ENCODE peak calls at places on chromosomes 1 and 21, in ten cellular contexts. K is astrocyte of the cerebellum, Z is MCF 10A, G is WTC11, P is GM12865, T is AG09319, L is AG09309, I is cardiac fibroblast, A is mammary epithelial cell, H is stomach. B is an unnamed sample.

GRCh38 chr1:9239622-9240401 is 5.2 kb downstream of the H6PD start:
- DNase-seq in K (no peak), Z (peak), G (no peak), P (peak), T (peak), L (peak), I (peak), A (peak), H (peak), B (no peak)

GRCh38 chr1:148263906-148264255 is 111.8 kb upstream of the NBPF11 start:
- DNase-seq in K (no peak), Z (no peak), G (peak), P (no peak), T (no peak), L (no peak), I (no peak), A (no peak), H (peak), B (no peak)

GRCh38 chr1:100657876-100658715 is 61.4 kb upstream of the VCAM1 start:
- DNase-seq in K (no peak), Z (no peak), G (no peak), P (no peak), T (no peak), L (no peak), I (no peak), A (no peak), H (no peak), B (no peak)

GRCh38 chr1:25565188-25565591 is 21.8 kb downstream of the LDLRAP1 start:
- DNase-seq in K (no peak), Z (no peak), G (no peak), P (peak), T (no peak), L (no peak), I (no peak), A (no peak), H (no peak), B (no peak)

GRCh38 chr21:35227774-35228173 is 178.7 kb upstream of the RUNX1 start:
- DNase-seq in K (no peak), Z (no peak), G (no peak), P (peak), T (no peak), L (no peak), I (no peak), A (no peak), H (no peak), B (no peak)

GRCh38 chr1:2380816-2381591 is 10.3 kb downstream of the MORN1 start:
- DNase-seq in K (no peak), Z (no peak), G (no peak), P (no peak), T (no peak), L (no peak), I (no peak), A (no peak), H (no peak), B (no peak)

GRCh38 chr1:156276532-156276931 is 6.1 kb downstream of the SMG5 start:
- DNase-seq in K (no peak), Z (no peak), G (no peak), P (no peak), T (no peak), L (peak), I (peak), A (no peak), H (no peak), B (no peak)

GRCh38 chr1:209761021-209761635 is 5.3 kb downstream of the TRAF3IP3 start:
- DNase-seq in K (no peak), Z (no peak), G (no peak), P (no peak), T (no peak), L (no peak), I (peak), A (peak), H (no peak), B (no peak)

GRCh38 chr1:170804879-170805278 is 130.5 kb upstream of the MROH9 start:
- DNase-seq in K (no peak), Z (no peak), G (no peak), P (no peak), T (no peak), L (no peak), I (no peak), A (no peak), H (no peak), B (no peak)

GRCh38 chr1:29409616-29410015 is 173.3 kb downstream of the PTPRU start:
- DNase-seq in K (no peak), Z (no peak), G (no peak), P (no peak), T (no peak), L (no peak), I (no peak), A (no peak), H (no peak), B (no peak)

GRCh38 chr1:6419397-6419802 is 319 bp downstream of the HES2 start:
- DNase-seq in K (no peak), Z (no peak), G (peak), P (no peak), T (no peak), L (no peak), I (no peak), A (no peak), H (no peak), B (no peak)

GRCh38 chr1:114511048-114511785 is at the start of gene TRIM33:
- DNase-seq in K (peak), Z (peak), G (peak), P (peak), T (peak), L (peak), I (peak), A (peak), H (peak), B (peak)

GRCh38 chr1:25875856-25876692 is 566 bp upstream of the PAQR7 start:
- DNase-seq in K (no peak), Z (no peak), G (peak), P (no peak), T (no peak), L (no peak), I (no peak), A (no peak), H (no peak), B (peak)

GRCh38 chr1:62687421-62687902 is 724 bp downstream of the DOCK7 start:
- DNase-seq in K (no peak), Z (peak), G (peak), P (peak), T (no peak), L (no peak), I (peak), A (peak), H (peak), B (peak)

GRCh38 chr1:161784963-161785362 is 18.8 kb downstream of the ATF6 start:
- DNase-seq in K (no peak), Z (no peak), G (no peak), P (no peak), T (no peak), L (no peak), I (no peak), A (no peak), H (no peak), B (no peak)

GRCh38 chr21:16563111-16563510 is 833.3 kb downstream of the USP25 start:
- DNase-seq in K (no peak), Z (no peak), G (no peak), P (no peak), T (no peak), L (no peak), I (no peak), A (no peak), H (no peak), B (no peak)

GRCh38 chr1:36248250-36248894 is 24.1 kb downstream of the THRAP3 start:
- DNase-seq in K (peak), Z (peak), G (no peak), P (no peak), T (peak), L (peak), I (peak), A (peak), H (peak), B (peak)

GRCh38 chr21:17921579-17922530 is 102.7 kb upstream of the C21orf91 start:
- DNase-seq in K (peak), Z (peak), G (no peak), P (no peak), T (peak), L (peak), I (peak), A (peak), H (no peak), B (peak)

DNA sequence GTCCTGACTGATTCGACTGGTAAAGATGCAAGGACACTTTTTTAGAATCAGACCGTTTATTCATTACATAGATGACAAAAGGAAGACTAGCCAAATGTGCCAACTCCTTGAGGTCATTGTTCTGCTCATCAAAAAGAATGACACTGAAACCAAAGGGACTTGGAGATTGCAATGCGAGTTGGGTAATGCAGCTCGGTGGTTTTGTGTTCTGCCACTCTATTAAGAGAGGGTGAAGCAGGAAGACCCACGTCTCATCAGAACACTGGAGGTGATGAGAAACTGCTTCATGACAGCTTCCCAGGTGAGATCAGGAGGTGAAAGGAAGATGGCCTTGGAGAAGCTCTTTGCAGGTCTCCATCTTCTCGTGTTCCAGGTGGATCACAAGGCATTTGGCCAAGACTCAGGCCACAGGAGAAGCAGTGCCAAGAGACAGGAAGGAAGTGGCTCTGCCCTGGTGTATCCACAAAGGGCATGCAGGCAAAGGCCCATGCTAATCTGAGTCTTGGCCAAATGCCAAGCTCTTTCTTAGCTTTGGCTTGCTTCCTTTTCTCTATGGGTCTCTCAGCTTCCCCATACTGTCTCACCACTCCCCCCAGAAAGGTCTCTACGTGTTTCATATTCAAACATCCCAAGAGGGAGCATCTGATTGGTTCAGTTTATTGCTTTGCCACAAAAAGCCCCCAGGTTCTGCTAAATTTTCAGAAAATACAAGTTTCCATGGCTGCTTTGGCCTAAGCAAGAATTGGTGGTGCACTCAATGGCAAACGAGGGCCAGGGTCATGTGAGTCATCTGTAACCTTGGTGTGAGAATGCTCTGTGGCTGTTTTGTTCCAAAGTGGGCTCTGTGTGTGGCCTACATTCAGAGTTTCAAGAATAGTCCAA is 5.7 kb upstream of the CCT8 start:
- DNase-seq in K (no peak), Z (no peak), G (no peak), P (peak), T (no peak), L (no peak), I (no peak), A (no peak), H (no peak), B (no peak)
- TF ChIP-seq CTCF in K (no peak), Z (no peak), G (no peak), P (no peak), T (no peak), L (no peak), I (no peak), A (no peak), H (no peak), B (no peak)

GRCh38 chr1:214472362-214472761 is 79.0 kb downstream of the PTPN14 start:
- DNase-seq in K (no peak), Z (peak), G (no peak), P (no peak), T (no peak), L (no peak), I (no peak), A (peak), H (no peak), B (no peak)

GRCh38 chr1:214469290-214469689 is 82.1 kb downstream of the PTPN14 start:
- DNase-seq in K (no peak), Z (no peak), G (no peak), P (no peak), T (no peak), L (no peak), I (no peak), A (no peak), H (no peak), B (no peak)

GRCh38 chr1:214470132-214470531 is 81.3 kb downstream of the PTPN14 start:
- DNase-seq in K (no peak), Z (peak), G (no peak), P (no peak), T (no peak), L (no peak), I (no peak), A (no peak), H (no peak), B (no peak)

GRCh38 chr1:214473392-214473791 is 78.0 kb downstream of the PTPN14 start:
- DNase-seq in K (no peak), Z (peak), G (no peak), P (no peak), T (peak), L (peak), I (peak), A (peak), H (no peak), B (peak)

DNA sequence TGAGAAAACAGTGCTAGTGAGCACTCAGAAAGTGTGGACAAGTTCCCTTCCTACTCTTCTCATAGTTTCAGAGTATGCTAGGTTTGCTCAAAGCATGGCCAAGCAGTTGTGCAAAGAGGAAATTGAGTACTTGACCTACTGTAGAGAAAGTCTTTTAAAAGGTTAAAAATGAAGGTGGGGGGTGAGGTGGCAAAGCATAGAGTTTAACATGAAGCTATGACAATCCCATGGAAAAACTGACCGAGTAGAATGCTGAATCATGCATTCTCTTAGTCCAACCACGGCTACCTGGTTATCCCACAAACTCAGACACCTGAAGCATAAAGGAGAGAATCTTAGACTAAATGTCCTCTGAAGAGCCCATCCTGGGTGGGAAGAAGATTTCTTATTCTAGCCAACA is 79.9 kb downstream of the PTPN14 start:
- DNase-seq in K (no peak), Z (no peak), G (no peak), P (no peak), T (no peak), L (no peak), I (no peak), A (peak), H (no peak), B (no peak)
- TF ChIP-seq CTCF in K (no peak), Z (no peak), G (no peak), P (no peak), T (no peak), L (no peak), I (no peak), A (no peak), H (no peak), B (no peak)

DNA sequence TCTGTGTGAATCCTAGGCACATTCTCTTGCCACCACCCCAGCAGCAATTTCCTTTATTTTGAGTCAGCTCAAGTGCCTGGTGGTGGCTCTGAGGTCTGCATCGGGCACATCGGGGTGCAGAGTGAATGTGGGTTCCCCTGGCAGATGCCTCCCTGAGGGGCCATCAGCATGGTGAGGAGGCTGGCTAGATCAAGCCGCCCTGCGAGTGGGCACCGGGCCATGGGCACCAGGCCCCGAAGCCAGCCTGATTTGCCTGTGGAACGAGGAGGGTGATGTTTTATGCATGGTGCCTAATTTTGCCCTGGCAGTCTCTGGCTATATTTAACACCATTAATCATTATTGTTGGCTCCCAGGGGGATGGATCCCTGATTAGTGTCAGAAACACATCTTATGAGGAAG is 36.3 kb downstream of the ACTL8 start:
- DNase-seq in K (no peak), Z (no peak), G (no peak), P (no peak), T (no peak), L (no peak), I (no peak), A (no peak), H (no peak), B (no peak)
- TF ChIP-seq CTCF in K (no peak), Z (no peak), G (no peak), P (no peak), T (no peak), L (no peak), I (no peak), A (no peak), H (no peak), B (no peak)

GRCh38 chr1:12195416-12195815 is 28.6 kb downstream of the TNFRSF1B start:
- DNase-seq in K (no peak), Z (no peak), G (no peak), P (no peak), T (no peak), L (no peak), I (no peak), A (no peak), H (no peak), B (no peak)

GRCh38 chr1:12194666-12195216 is 27.9 kb downstream of the TNFRSF1B start:
- DNase-seq in K (no peak), Z (no peak), G (no peak), P (no peak), T (no peak), L (no peak), I (no peak), A (no peak), H (no peak), B (no peak)

GRCh38 chr1:12197483-12197880 is 30.7 kb downstream of the TNFRSF1B start:
- DNase-seq in K (no peak), Z (no peak), G (no peak), P (no peak), T (no peak), L (no peak), I (no peak), A (no peak), H (no peak), B (no peak)

GRCh38 chr1:12201343-12202189 is 28.3 kb upstream of the VPS13D start:
- DNase-seq in K (no peak), Z (no peak), G (no peak), P (no peak), T (no peak), L (no peak), I (no peak), A (no peak), H (no peak), B (no peak)

DNA sequence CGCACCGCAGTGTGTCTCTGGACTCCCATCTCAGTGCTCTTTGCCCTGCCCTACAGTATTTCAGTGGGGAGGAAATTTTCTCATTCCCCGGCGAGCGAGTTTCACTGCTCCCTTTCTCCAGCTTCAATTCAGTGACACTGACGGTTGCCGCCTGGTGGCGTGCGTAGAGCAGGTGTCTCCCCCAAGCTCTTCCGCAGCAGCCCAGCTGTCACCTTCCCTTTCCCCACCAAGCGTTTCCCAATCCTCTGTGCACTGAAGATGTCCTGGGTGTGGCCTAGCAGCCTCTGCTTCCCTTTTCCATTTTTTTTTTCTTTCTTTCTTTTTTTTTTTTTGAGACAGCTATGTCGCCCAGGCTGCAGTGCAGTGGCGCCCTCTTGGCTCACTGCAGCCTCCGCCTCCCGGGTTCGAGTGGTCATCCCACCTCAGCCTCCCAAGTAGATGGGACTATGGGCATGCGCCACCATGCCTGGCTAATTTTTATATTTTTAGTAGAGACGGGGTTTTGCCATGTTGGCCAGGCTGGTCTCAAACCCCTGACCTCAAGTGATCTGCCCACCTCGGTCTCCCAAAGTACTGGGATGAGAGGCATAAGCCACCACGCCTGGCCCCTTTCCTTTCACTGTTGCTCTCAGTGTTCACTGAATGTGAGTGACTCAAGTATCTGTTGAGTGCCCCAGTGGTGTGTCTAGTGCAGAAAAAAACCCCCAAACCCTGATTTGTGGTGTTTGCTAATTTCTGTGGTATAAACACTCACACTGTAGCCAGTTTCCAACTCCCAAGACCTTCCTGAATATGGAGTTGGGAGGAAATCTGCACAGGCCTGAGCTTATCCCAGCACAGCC is 30.1 kb downstream of the TNFRSF1B start:
- DNase-seq in K (no peak), Z (no peak), G (peak), P (no peak), T (no peak), L (no peak), I (no peak), A (no peak), H (no peak), B (no peak)
- TF ChIP-seq CTCF in K (no peak), Z (no peak), G (no peak), P (no peak), T (no peak), L (no peak), I (no peak), A (peak), H (no peak), B (no peak)

DNA sequence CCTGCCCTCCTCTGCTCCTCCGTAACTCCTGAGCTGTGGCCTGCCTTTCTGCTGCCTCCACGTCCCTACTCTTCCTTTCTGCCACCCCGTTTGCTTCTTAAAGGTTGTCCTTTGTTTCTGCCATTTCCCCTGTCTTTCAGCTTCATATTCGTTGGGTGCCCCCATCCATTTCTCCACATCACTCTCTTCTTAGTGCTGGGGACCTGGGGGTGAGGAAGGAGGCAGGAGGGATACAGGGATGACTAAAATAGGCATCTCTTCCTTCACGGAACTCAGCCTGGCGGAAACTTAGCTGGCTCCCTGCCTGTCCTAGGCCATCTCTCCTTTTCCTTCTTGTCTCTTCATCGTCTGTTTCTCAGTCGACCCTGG is 67.0 kb upstream of the CD1D start:
- DNase-seq in K (no peak), Z (no peak), G (no peak), P (no peak), T (no peak), L (no peak), I (no peak), A (no peak), H (no peak), B (no peak)
- TF ChIP-seq CTCF in K (no peak), Z (no peak), G (no peak), P (no peak), T (no peak), L (no peak), I (no peak), A (no peak), H (no peak), B (peak)

DNA sequence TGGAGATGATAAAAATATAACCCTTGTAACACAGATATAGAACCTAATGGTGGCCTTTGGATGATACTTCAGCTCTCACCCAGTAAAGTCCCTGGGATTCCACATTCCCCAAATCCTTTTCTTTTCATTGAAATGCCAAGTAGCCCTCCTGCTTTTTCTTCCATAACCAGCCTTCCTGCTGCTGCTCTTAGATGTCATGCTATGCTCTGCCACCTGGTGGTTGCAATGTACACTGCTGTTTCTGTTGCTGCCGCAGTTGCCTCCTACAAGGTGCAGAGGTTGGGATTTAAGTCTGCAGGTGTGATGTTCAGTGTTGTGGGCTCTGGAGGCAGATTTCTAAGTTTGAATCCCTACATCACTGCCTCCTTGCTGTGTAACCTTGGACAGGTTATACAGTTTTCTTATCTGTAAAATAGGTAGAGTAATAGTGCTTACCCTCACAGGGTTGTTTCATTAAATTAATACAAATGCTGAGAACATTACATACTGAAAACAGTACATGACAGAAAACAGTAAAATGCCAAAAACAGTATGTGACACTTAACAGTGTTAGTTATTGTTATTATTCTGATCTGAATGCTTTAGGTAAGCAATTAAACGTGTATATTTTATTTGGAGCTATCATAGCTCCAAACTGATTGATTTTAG is 64.3 kb downstream of the CAMSAP2 start:
- DNase-seq in K (peak), Z (peak), G (peak), P (peak), T (peak), L (peak), I (peak), A (peak), H (peak), B (peak)
- TF ChIP-seq CTCF in K (peak), Z (peak), G (peak), P (peak), T (peak), L (peak), I (peak), A (peak), H (peak), B (peak)